ENCODE peak calls at places on chromosomes 3 and 15, in four cellular contexts. One of them, this sample, is unnamed.
A peak's percentile ranks its signal among the peaks of the same experiment; 100 is the strongest.

GRCh38 chr3:107432013-107432515 is 54.8 kb downstream of the CCDC54 start:
- DNase-seq in A549: no peak
- DNase-seq in K562: no peak
- DNase-seq in IMR-90: peak; percentile 10
- DNase-seq in this sample: no peak

GRCh38 chr3:182389041-182389815 is 404.1 kb upstream of the ATP11B start:
- DNase-seq in IMR-90: no peak
- DNase-seq in K562: no peak
- DNase-seq in A549: no peak
- DNase-seq in this sample: no peak

GRCh38 chr3:13853978-13854296 is 25.9 kb downstream of the WNT7A start:
- DNase-seq in A549: no peak
- DNase-seq in IMR-90: no peak
- DNase-seq in K562: no peak
- DNase-seq in this sample: no peak

GRCh38 chr15:47961401-47962090 is 159.2 kb upstream of the SLC24A5 start:
- DNase-seq in A549: no peak
- DNase-seq in K562: no peak
- DNase-seq in IMR-90: no peak
- DNase-seq in this sample: no peak

GRCh38 chr3:53941945-53942344 is 50.3 kb upstream of the SELENOK start:
- DNase-seq in IMR-90: no peak
- DNase-seq in A549: no peak
- DNase-seq in K562: no peak
- DNase-seq in this sample: no peak

GRCh38 chr3:149959443-149959842 is 11.3 kb downstream of the PFN2 start:
- DNase-seq in K562: no peak
- DNase-seq in A549: no peak
- DNase-seq in IMR-90: peak; percentile 34
- DNase-seq in this sample: no peak

GRCh38 chr3:194487289-194488006 is 646 bp upstream of the ATP13A3 start:
- DNase-seq in K562: peak; percentile 58
- DNase-seq in IMR-90: no peak
- DNase-seq in A549: no peak
- DNase-seq in this sample: no peak

GRCh38 chr15:40567111-40567510 is 2.0 kb upstream of the RPUSD2 start:
- DNase-seq in K562: no peak
- DNase-seq in IMR-90: no peak
- DNase-seq in A549: no peak
- DNase-seq in this sample: peak; percentile 58

GRCh38 chr3:69922521-69923000 is 77.0 kb upstream of the SAMMSON start:
- DNase-seq in IMR-90: no peak
- DNase-seq in A549: no peak
- DNase-seq in K562: no peak
- DNase-seq in this sample: no peak

GRCh38 chr3:186459108-186459467 is 85.1 kb downstream of the CRYGS start:
- DNase-seq in A549: no peak
- DNase-seq in K562: no peak
- DNase-seq in IMR-90: no peak
- DNase-seq in this sample: no peak

GRCh38 chr15:56758770-56759449 is 25.6 kb upstream of the ZNF280D start:
- DNase-seq in K562: no peak
- DNase-seq in A549: no peak
- DNase-seq in IMR-90: peak; percentile 79
- DNase-seq in this sample: no peak

GRCh38 chr3:33833408-33834116 is 35.1 kb downstream of the PDCD6IP start:
- DNase-seq in K562: no peak
- DNase-seq in IMR-90: no peak
- DNase-seq in A549: no peak
- DNase-seq in this sample: no peak

GRCh38 chr3:33826206-33826605 is 27.8 kb downstream of the PDCD6IP start:
- DNase-seq in K562: no peak
- DNase-seq in IMR-90: peak; percentile 33
- DNase-seq in A549: no peak
- DNase-seq in this sample: no peak

GRCh38 chr3:33826688-33827087 is 28.3 kb downstream of the PDCD6IP start:
- DNase-seq in K562: no peak
- DNase-seq in A549: no peak
- DNase-seq in IMR-90: peak; percentile 75
- DNase-seq in this sample: no peak

GRCh38 chr3:33831053-33831452 is 32.6 kb downstream of the PDCD6IP start:
- DNase-seq in IMR-90: peak; percentile 43
- DNase-seq in A549: no peak
- DNase-seq in K562: no peak
- DNase-seq in this sample: no peak

GRCh38 chr3:33829720-33830119 is 31.3 kb downstream of the PDCD6IP start:
- DNase-seq in K562: no peak
- DNase-seq in IMR-90: no peak
- DNase-seq in A549: no peak
- DNase-seq in this sample: no peak
- TF ChIP-seq MAZ in K562: no peak
- TF ChIP-seq MAZ in IMR-90: no peak
- TF ChIP-seq MAZ in A549: no peak
- TF ChIP-seq MAZ in this sample: no peak

GRCh38 chr15:73914145-73914544 is 12.1 kb upstream of the LOXL1 start:
- DNase-seq in IMR-90: no peak
- DNase-seq in A549: no peak
- DNase-seq in K562: no peak
- DNase-seq in this sample: no peak
- TF ChIP-seq USF2 in IMR-90: no peak
- TF ChIP-seq USF2 in A549: no peak
- TF ChIP-seq USF2 in K562: no peak
- TF ChIP-seq USF2 in this sample: no peak

DNA sequence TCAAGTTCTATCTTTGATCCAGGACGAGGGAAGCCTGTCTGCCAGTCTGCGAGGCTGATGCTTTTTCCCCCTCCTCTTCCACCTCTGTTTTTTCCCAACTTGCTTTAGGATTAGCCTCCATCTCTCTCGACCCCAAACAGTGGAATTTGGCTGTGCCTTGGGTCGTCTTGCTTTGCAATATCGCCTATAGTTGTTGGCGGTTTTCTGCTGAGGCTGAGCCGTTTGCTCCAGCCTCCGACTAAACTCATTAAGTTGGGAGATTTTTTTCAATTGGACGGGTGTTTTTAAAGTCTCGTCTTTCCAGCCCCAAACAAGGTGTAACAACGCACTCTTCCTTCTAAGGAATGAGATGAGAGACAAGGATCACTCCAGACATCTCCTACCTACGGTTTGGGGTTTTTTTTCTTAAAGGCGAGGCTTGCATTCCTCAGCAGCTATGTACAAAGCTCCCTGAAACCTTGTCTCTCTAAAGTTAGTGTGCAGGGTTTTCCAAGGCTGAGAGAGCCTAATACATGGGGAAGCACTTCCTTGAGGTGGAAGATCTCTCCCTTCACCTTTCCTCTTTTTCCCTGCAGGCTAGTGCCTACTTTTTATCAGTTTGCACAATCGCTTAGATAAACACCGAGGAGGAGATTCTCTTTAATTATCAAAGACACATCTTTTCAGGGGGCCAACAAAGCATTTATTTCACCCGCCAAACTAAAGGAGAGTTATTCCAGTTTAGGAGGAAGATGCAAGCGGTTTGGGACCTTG is 4.7 kb upstream of the NR2F2 start:
- DNase-seq in A549: no peak
- DNase-seq in IMR-90: peak; percentile 70
- DNase-seq in K562: no peak
- DNase-seq in this sample: no peak
- H3K4me2 ChIP-seq in A549: peak overlapping the region; percentile 83
- H3K4me2 ChIP-seq in IMR-90: peak overlapping the region; percentile 90
- H3K4me2 ChIP-seq in K562: peak overlapping the region; percentile 93
- H3K4me2 ChIP-seq in this sample: peak overlapping the region; percentile 75

GRCh38 chr15:71588746-71589145 is 221.6 kb upstream of the NR2E3 start:
- DNase-seq in A549: peak; percentile 53
- DNase-seq in K562: no peak
- DNase-seq in IMR-90: peak; percentile 86
- DNase-seq in this sample: peak; percentile 10
- TF ChIP-seq MAZ in A549: no peak
- TF ChIP-seq MAZ in K562: no peak
- TF ChIP-seq MAZ in IMR-90: no peak
- TF ChIP-seq MAZ in this sample: no peak

This sample was measured in HepG2.